ENCODE peak calls at places on chromosomes 3 and 15, in seven cellular contexts. One of them, this sample, is unnamed.

GRCh38 chr15:40358492-40359353 is 704 bp downstream of the DISP2 start:
- DNase-seq in HepG2: no peak
- DNase-seq in HCT116: no peak
- DNase-seq in K562: peak
- DNase-seq in GM12878: no peak
- DNase-seq in SK-N-SH: peak
- DNase-seq in H1: no peak
- DNase-seq in this sample: no peak

GRCh38 chr3:124770341-124771082 is 40.3 kb downstream of the UMPS start:
- DNase-seq in HepG2: no peak
- DNase-seq in HCT116: no peak
- DNase-seq in K562: no peak
- DNase-seq in GM12878: no peak
- DNase-seq in SK-N-SH: peak
- DNase-seq in H1: no peak
- DNase-seq in this sample: no peak

GRCh38 chr15:59539799-59540198 is 71.8 kb upstream of the GCNT3 start:
- DNase-seq in HepG2: no peak
- DNase-seq in HCT116: no peak
- DNase-seq in K562: no peak
- DNase-seq in GM12878: no peak
- DNase-seq in SK-N-SH: no peak
- DNase-seq in H1: no peak
- DNase-seq in this sample: no peak

GRCh38 chr15:80480909-80481308 is 76.7 kb downstream of the ARNT2 start:
- DNase-seq in HepG2: no peak
- DNase-seq in HCT116: no peak
- DNase-seq in K562: no peak
- DNase-seq in GM12878: no peak
- DNase-seq in SK-N-SH: no peak
- DNase-seq in H1: no peak
- DNase-seq in this sample: no peak

GRCh38 chr15:92418864-92419263 is 25.2 kb downstream of the ST8SIA2 start:
- DNase-seq in HepG2: no peak
- DNase-seq in HCT116: no peak
- DNase-seq in K562: peak
- DNase-seq in GM12878: no peak
- DNase-seq in SK-N-SH: no peak
- DNase-seq in H1: no peak
- DNase-seq in this sample: no peak

GRCh38 chr15:101100118-101100517 is 151.7 kb downstream of the CHSY1 start:
- DNase-seq in HepG2: no peak
- DNase-seq in HCT116: no peak
- DNase-seq in K562: no peak
- DNase-seq in GM12878: no peak
- DNase-seq in SK-N-SH: no peak
- DNase-seq in H1: no peak
- DNase-seq in this sample: no peak

GRCh38 chr3:44845528-44846520 is 15.9 kb upstream of the TMEM42 start:
- DNase-seq in HepG2: no peak
- DNase-seq in HCT116: no peak
- DNase-seq in K562: no peak
- DNase-seq in GM12878: no peak
- DNase-seq in SK-N-SH: peak
- DNase-seq in H1: no peak
- DNase-seq in this sample: no peak

GRCh38 chr15:97654677-97655076 is 305.8 kb upstream of the ARRDC4 start:
- DNase-seq in HepG2: no peak
- DNase-seq in HCT116: no peak
- DNase-seq in K562: no peak
- DNase-seq in GM12878: no peak
- DNase-seq in SK-N-SH: no peak
- DNase-seq in H1: no peak
- DNase-seq in this sample: no peak

GRCh38 chr3:152466784-152467183 is 198.1 kb downstream of the MBNL1 start:
- DNase-seq in HepG2: peak
- DNase-seq in HCT116: no peak
- DNase-seq in K562: peak
- DNase-seq in GM12878: no peak
- DNase-seq in SK-N-SH: peak
- DNase-seq in H1: no peak
- DNase-seq in this sample: no peak

GRCh38 chr3:52144034-52144795 is 10.0 kb downstream of the POC1A start:
- DNase-seq in HepG2: peak
- DNase-seq in HCT116: peak
- DNase-seq in K562: peak
- DNase-seq in GM12878: no peak
- DNase-seq in SK-N-SH: peak
- DNase-seq in H1: peak
- DNase-seq in this sample: peak

GRCh38 chr15:69908060-69908459 is 189.7 kb downstream of the TLE3 start:
- DNase-seq in HepG2: no peak
- DNase-seq in HCT116: no peak
- DNase-seq in K562: no peak
- DNase-seq in GM12878: no peak
- DNase-seq in SK-N-SH: no peak
- DNase-seq in H1: no peak
- DNase-seq in this sample: no peak

GRCh38 chr3:12579456-12579855 is 22.6 kb downstream of the MKRN2 start:
- DNase-seq in HepG2: no peak
- DNase-seq in HCT116: no peak
- DNase-seq in K562: no peak
- DNase-seq in GM12878: no peak
- DNase-seq in SK-N-SH: no peak
- DNase-seq in H1: no peak
- DNase-seq in this sample: no peak

GRCh38 chr15:53305554-53305953 is 453.9 kb downstream of the WDR72 start:
- DNase-seq in HepG2: no peak
- DNase-seq in HCT116: no peak
- DNase-seq in K562: no peak
- DNase-seq in GM12878: no peak
- DNase-seq in SK-N-SH: no peak
- DNase-seq in H1: no peak
- DNase-seq in this sample: no peak

GRCh38 chr3:193909387-193909786 is 226.6 kb upstream of the HES1 start:
- DNase-seq in HepG2: no peak
- DNase-seq in HCT116: no peak
- DNase-seq in K562: no peak
- DNase-seq in GM12878: peak
- DNase-seq in SK-N-SH: no peak
- DNase-seq in H1: no peak
- DNase-seq in this sample: no peak

GRCh38 chr15:66502491-66502890 is 2.2 kb downstream of the RPL4 start:
- DNase-seq in HepG2: no peak
- DNase-seq in HCT116: no peak
- DNase-seq in K562: no peak
- DNase-seq in GM12878: no peak
- DNase-seq in SK-N-SH: no peak
- DNase-seq in H1: no peak
- DNase-seq in this sample: no peak

GRCh38 chr15:66494262-66494661 is 3.3 kb downstream of the SNAPC5 start:
- DNase-seq in HepG2: no peak
- DNase-seq in HCT116: no peak
- DNase-seq in K562: no peak
- DNase-seq in GM12878: no peak
- DNase-seq in SK-N-SH: no peak
- DNase-seq in H1: no peak
- DNase-seq in this sample: no peak

GRCh38 chr15:66497502-66498455 is at the start of gene SNAPC5:
- DNase-seq in HepG2: peak
- DNase-seq in HCT116: peak
- DNase-seq in K562: peak
- DNase-seq in GM12878: peak
- DNase-seq in SK-N-SH: peak
- DNase-seq in H1: peak
- DNase-seq in this sample: peak

GRCh38 chr15:66496951-66497501 is 536 bp downstream of the SNAPC5 start:
- DNase-seq in HepG2: peak
- DNase-seq in HCT116: no peak
- DNase-seq in K562: peak
- DNase-seq in GM12878: no peak
- DNase-seq in SK-N-SH: no peak
- DNase-seq in H1: no peak
- DNase-seq in this sample: no peak

GRCh38 chr15:66498501-66499386 is 1.2 kb upstream of the SNAPC5 start:
- DNase-seq in HepG2: peak
- DNase-seq in HCT116: no peak
- DNase-seq in K562: no peak
- DNase-seq in GM12878: no peak
- DNase-seq in SK-N-SH: peak
- DNase-seq in H1: no peak
- DNase-seq in this sample: no peak
- TF ChIP-seq JUND in HepG2: no peak
- TF ChIP-seq JUND in HCT116: no peak
- TF ChIP-seq JUND in K562: no peak
- TF ChIP-seq JUND in GM12878: no peak
- TF ChIP-seq JUND in SK-N-SH: no peak
- TF ChIP-seq JUND in H1: no peak
- TF ChIP-seq JUND in this sample: no peak

GRCh38 chr3:169256791-169257522 is 406.6 kb downstream of the MECOM start:
- DNase-seq in HepG2: no peak
- DNase-seq in HCT116: no peak
- DNase-seq in K562: no peak
- DNase-seq in GM12878: no peak
- DNase-seq in SK-N-SH: no peak
- DNase-seq in H1: no peak
- DNase-seq in this sample: no peak
- TF ChIP-seq JUND in HepG2: no peak
- TF ChIP-seq JUND in HCT116: no peak
- TF ChIP-seq JUND in K562: no peak
- TF ChIP-seq JUND in GM12878: no peak
- TF ChIP-seq JUND in SK-N-SH: no peak
- TF ChIP-seq JUND in H1: no peak
- TF ChIP-seq JUND in this sample: no peak

GRCh38 chr3:109071349-109072142 is 46.4 kb downstream of the MORC1 start:
- DNase-seq in HepG2: no peak
- DNase-seq in HCT116: peak
- DNase-seq in K562: no peak
- DNase-seq in GM12878: no peak
- DNase-seq in SK-N-SH: no peak
- DNase-seq in H1: no peak
- DNase-seq in this sample: no peak

GRCh38 chr3:109070232-109070631 is 47.7 kb downstream of the MORC1 start:
- DNase-seq in HepG2: no peak
- DNase-seq in HCT116: no peak
- DNase-seq in K562: no peak
- DNase-seq in GM12878: no peak
- DNase-seq in SK-N-SH: no peak
- DNase-seq in H1: no peak
- DNase-seq in this sample: no peak

GRCh38 chr3:109073116-109073515 is 44.8 kb downstream of the MORC1 start:
- DNase-seq in HepG2: no peak
- DNase-seq in HCT116: no peak
- DNase-seq in K562: no peak
- DNase-seq in GM12878: no peak
- DNase-seq in SK-N-SH: no peak
- DNase-seq in H1: no peak
- DNase-seq in this sample: no peak

GRCh38 chr3:109072208-109072607 is 45.7 kb downstream of the MORC1 start:
- DNase-seq in HepG2: no peak
- DNase-seq in HCT116: no peak
- DNase-seq in K562: no peak
- DNase-seq in GM12878: no peak
- DNase-seq in SK-N-SH: no peak
- DNase-seq in H1: no peak
- DNase-seq in this sample: no peak
- TF ChIP-seq JUND in HepG2: no peak
- TF ChIP-seq JUND in HCT116: no peak
- TF ChIP-seq JUND in K562: no peak
- TF ChIP-seq JUND in GM12878: no peak
- TF ChIP-seq JUND in SK-N-SH: no peak
- TF ChIP-seq JUND in H1: no peak
- TF ChIP-seq JUND in this sample: no peak

DNA sequence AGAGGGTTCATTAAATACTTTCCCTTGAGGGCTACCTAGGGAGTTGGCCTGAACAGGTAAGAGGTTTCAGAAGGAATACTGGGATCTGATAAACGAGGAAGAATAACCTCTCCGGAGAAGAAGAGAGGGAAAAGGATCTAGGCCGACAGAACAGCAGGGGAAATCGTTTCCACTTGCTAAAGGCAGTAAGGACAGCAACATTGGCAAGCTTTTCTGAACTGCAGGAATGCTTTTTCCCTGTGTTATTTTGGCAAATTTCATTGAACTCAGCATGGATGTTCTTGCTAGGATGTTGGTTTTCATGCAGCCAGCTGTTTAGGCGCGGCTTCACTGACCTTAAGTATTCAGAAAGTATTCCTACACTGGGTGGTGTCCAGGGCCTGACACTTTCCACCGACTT is 489.7 kb downstream of the CNTN3 start:
- DNase-seq in HepG2: no peak
- DNase-seq in HCT116: no peak
- DNase-seq in K562: no peak
- DNase-seq in GM12878: no peak
- DNase-seq in SK-N-SH: no peak
- DNase-seq in H1: no peak
- DNase-seq in this sample: no peak
- TF ChIP-seq JUND in HepG2: no peak
- TF ChIP-seq JUND in HCT116: no peak
- TF ChIP-seq JUND in K562: no peak
- TF ChIP-seq JUND in GM12878: no peak
- TF ChIP-seq JUND in SK-N-SH: no peak
- TF ChIP-seq JUND in H1: no peak
- TF ChIP-seq JUND in this sample: no peak

GRCh38 chr3:50317303-50317702 is 5.2 kb downstream of the HYAL2 start:
- DNase-seq in HepG2: no peak
- DNase-seq in HCT116: peak
- DNase-seq in K562: no peak
- DNase-seq in GM12878: no peak
- DNase-seq in SK-N-SH: no peak
- DNase-seq in H1: no peak
- DNase-seq in this sample: peak
- TF ChIP-seq JUND in HepG2: no peak
- TF ChIP-seq JUND in HCT116: no peak
- TF ChIP-seq JUND in K562: no peak
- TF ChIP-seq JUND in GM12878: no peak
- TF ChIP-seq JUND in SK-N-SH: no peak
- TF ChIP-seq JUND in H1: no peak
- TF ChIP-seq JUND in this sample: no peak

GRCh38 chr3:88059380-88060160 is 515 bp downstream of the ZNF654 start:
- DNase-seq in HepG2: no peak
- DNase-seq in HCT116: no peak
- DNase-seq in K562: peak
- DNase-seq in GM12878: no peak
- DNase-seq in SK-N-SH: peak
- DNase-seq in H1: no peak
- DNase-seq in this sample: peak
- TF ChIP-seq JUND in HepG2: no peak
- TF ChIP-seq JUND in HCT116: no peak
- TF ChIP-seq JUND in K562: no peak
- TF ChIP-seq JUND in GM12878: no peak
- TF ChIP-seq JUND in SK-N-SH: no peak
- TF ChIP-seq JUND in H1: no peak
- TF ChIP-seq JUND in this sample: no peak

GRCh38 chr15:76973362-76973743 is 21.6 kb upstream of the PSTPIP1 start:
- DNase-seq in HepG2: peak
- DNase-seq in HCT116: peak
- DNase-seq in K562: peak
- DNase-seq in GM12878: no peak
- DNase-seq in SK-N-SH: peak
- DNase-seq in H1: peak
- DNase-seq in this sample: no peak
- TF ChIP-seq JUND in HepG2: no peak
- TF ChIP-seq JUND in HCT116: no peak
- TF ChIP-seq JUND in K562: no peak
- TF ChIP-seq JUND in GM12878: no peak
- TF ChIP-seq JUND in SK-N-SH: no peak
- TF ChIP-seq JUND in H1: peak
- TF ChIP-seq JUND in this sample: no peak

This sample was measured in T47D.